ENCODE peak calls at places on chromosomes 13 and 19, in six cellular contexts. One of them, this sample, is unnamed.

GRCh38 chr13:49298903-49299605 is 51.3 kb downstream of the CDADC1 start:
- DNase-seq in A549: no peak
- DNase-seq in neural progenitor cell: no peak
- DNase-seq in naive thymus-derived CD4-positive, alpha-beta T cell: no peak
- DNase-seq in PC-3: no peak
- DNase-seq in IMR-90: no peak
- DNase-seq in this sample: no peak

GRCh38 chr13:106118996-106119395 is 416.5 kb downstream of the EFNB2 start:
- DNase-seq in naive thymus-derived CD4-positive, alpha-beta T cell: no peak
- DNase-seq in IMR-90: no peak
- DNase-seq in PC-3: no peak
- DNase-seq in A549: no peak
- DNase-seq in neural progenitor cell: no peak
- DNase-seq in this sample: no peak

GRCh38 chr19:55538132-55538531 is 1.2 kb upstream of the SBK2 start:
- DNase-seq in IMR-90: no peak
- DNase-seq in neural progenitor cell: no peak
- DNase-seq in PC-3: no peak
- DNase-seq in A549: no peak
- DNase-seq in naive thymus-derived CD4-positive, alpha-beta T cell: no peak
- DNase-seq in this sample: no peak

GRCh38 chr19:16319466-16319865 is 5.2 kb upstream of the KLF2 start:
- DNase-seq in A549: no peak
- DNase-seq in neural progenitor cell: no peak
- DNase-seq in PC-3: no peak
- DNase-seq in IMR-90: peak
- DNase-seq in naive thymus-derived CD4-positive, alpha-beta T cell: no peak
- DNase-seq in this sample: no peak

GRCh38 chr19:33227242-33227650 is 1.6 kb upstream of the SLC7A10 start:
- DNase-seq in PC-3: no peak
- DNase-seq in A549: no peak
- DNase-seq in naive thymus-derived CD4-positive, alpha-beta T cell: no peak
- DNase-seq in neural progenitor cell: no peak
- DNase-seq in IMR-90: peak
- DNase-seq in this sample: no peak

GRCh38 chr13:33509642-33510229 is 224.2 kb upstream of the STARD13 start:
- DNase-seq in neural progenitor cell: peak
- DNase-seq in naive thymus-derived CD4-positive, alpha-beta T cell: no peak
- DNase-seq in IMR-90: no peak
- DNase-seq in A549: peak
- DNase-seq in PC-3: peak
- DNase-seq in this sample: no peak

GRCh38 chr13:98584668-98585397 is 7.9 kb upstream of the STK24 start:
- DNase-seq in PC-3: no peak
- DNase-seq in A549: no peak
- DNase-seq in neural progenitor cell: no peak
- DNase-seq in naive thymus-derived CD4-positive, alpha-beta T cell: no peak
- DNase-seq in IMR-90: no peak
- DNase-seq in this sample: no peak

GRCh38 chr13:32496574-32497160 is 41.9 kb downstream of the N4BP2L2 start:
- DNase-seq in PC-3: no peak
- DNase-seq in IMR-90: no peak
- DNase-seq in A549: no peak
- DNase-seq in naive thymus-derived CD4-positive, alpha-beta T cell: no peak
- DNase-seq in neural progenitor cell: no peak
- DNase-seq in this sample: no peak

GRCh38 chr19:30393046-30393445 is 20.9 kb downstream of the ZNF536 start:
- DNase-seq in IMR-90: no peak
- DNase-seq in naive thymus-derived CD4-positive, alpha-beta T cell: no peak
- DNase-seq in A549: no peak
- DNase-seq in neural progenitor cell: no peak
- DNase-seq in PC-3: no peak
- DNase-seq in this sample: no peak

DNA sequence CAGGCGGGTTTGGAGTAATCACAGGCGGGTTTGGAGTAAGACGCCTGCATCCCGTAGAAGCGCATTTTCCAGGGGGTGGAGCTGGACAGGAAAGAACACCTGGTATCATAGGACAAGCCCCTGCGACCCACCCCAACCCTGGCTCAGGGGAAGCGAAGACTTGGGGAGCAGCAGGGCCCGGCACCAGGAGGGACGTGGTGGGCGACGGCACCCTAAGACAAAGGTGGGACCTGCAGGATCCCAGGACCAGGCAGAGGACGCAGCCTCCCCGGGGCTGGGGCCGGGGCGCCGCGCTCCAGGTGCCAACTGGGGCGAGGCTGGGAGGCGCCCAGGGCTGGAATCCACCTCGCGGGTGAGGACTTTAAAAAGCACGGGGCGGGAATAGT is 520 bp downstream of the ZNF600 start:
- DNase-seq in neural progenitor cell: peak
- DNase-seq in A549: no peak
- DNase-seq in IMR-90: no peak
- DNase-seq in naive thymus-derived CD4-positive, alpha-beta T cell: no peak
- DNase-seq in PC-3: peak
- DNase-seq in this sample: no peak
- H3K27ac ChIP-seq in neural progenitor cell: no peak
- H3K27ac ChIP-seq in A549: no peak
- H3K27ac ChIP-seq in IMR-90: no peak
- H3K27ac ChIP-seq in naive thymus-derived CD4-positive, alpha-beta T cell: peak
- H3K27ac ChIP-seq in PC-3: no peak
- H3K27ac ChIP-seq in this sample: no peak

GRCh38 chr13:50526771-50527567 is 316.5 kb downstream of the DLEU7 start:
- DNase-seq in naive thymus-derived CD4-positive, alpha-beta T cell: no peak
- DNase-seq in IMR-90: no peak
- DNase-seq in A549: no peak
- DNase-seq in PC-3: no peak
- DNase-seq in neural progenitor cell: no peak
- DNase-seq in this sample: no peak
- H3K27ac ChIP-seq in naive thymus-derived CD4-positive, alpha-beta T cell: no peak
- H3K27ac ChIP-seq in IMR-90: no peak
- H3K27ac ChIP-seq in A549: no peak
- H3K27ac ChIP-seq in PC-3: no peak
- H3K27ac ChIP-seq in neural progenitor cell: no peak
- H3K27ac ChIP-seq in this sample: no peak

GRCh38 chr13:23381877-23382276 is 51.6 kb downstream of the SACS start:
- DNase-seq in PC-3: no peak
- DNase-seq in neural progenitor cell: no peak
- DNase-seq in naive thymus-derived CD4-positive, alpha-beta T cell: no peak
- DNase-seq in IMR-90: no peak
- DNase-seq in A549: no peak
- DNase-seq in this sample: no peak
- H3K27ac ChIP-seq in PC-3: no peak
- H3K27ac ChIP-seq in neural progenitor cell: no peak
- H3K27ac ChIP-seq in naive thymus-derived CD4-positive, alpha-beta T cell: no peak
- H3K27ac ChIP-seq in IMR-90: no peak
- H3K27ac ChIP-seq in A549: no peak
- H3K27ac ChIP-seq in this sample: no peak

GRCh38 chr13:96020941-96021340 is 32.3 kb downstream of the UGGT2 start:
- DNase-seq in A549: no peak
- DNase-seq in IMR-90: no peak
- DNase-seq in neural progenitor cell: no peak
- DNase-seq in PC-3: peak
- DNase-seq in naive thymus-derived CD4-positive, alpha-beta T cell: no peak
- DNase-seq in this sample: no peak
- H3K27ac ChIP-seq in A549: no peak
- H3K27ac ChIP-seq in IMR-90: no peak
- H3K27ac ChIP-seq in neural progenitor cell: no peak
- H3K27ac ChIP-seq in PC-3: peak
- H3K27ac ChIP-seq in naive thymus-derived CD4-positive, alpha-beta T cell: no peak
- H3K27ac ChIP-seq in this sample: no peak